ENCODE peak calls at places on chromosomes 3 and 15, in five cellular contexts. D, C, A, Z and R are unnamed samples.

GRCh38 chr15:62644874-62645755 is 397.4 kb upstream of the TPM1 start:
- DNase-seq in Z (no peak), C (no peak), D (no peak), A (no peak), R (no peak)

GRCh38 chr3:196216081-196216564 is at the start of gene SLC51A:
- DNase-seq in D (no peak), A (no peak), Z (no peak), C (no peak), R (no peak)

GRCh38 chr15:38362355-38362754 is 91.6 kb upstream of the FAM98B start:
- DNase-seq in Z (peak; percentile 31), A (no peak), C (no peak), D (no peak), R (no peak)

GRCh38 chr3:102790742-102791141 is 355.9 kb downstream of the ZPLD1 start:
- DNase-seq in D (no peak), A (no peak), Z (no peak), C (no peak), R (no peak)

GRCh38 chr3:178472941-178473340 is 63.3 kb upstream of the KCNMB2 start:
- DNase-seq in A (no peak), C (no peak), Z (no peak), D (no peak), R (no peak)

GRCh38 chr15:92494791-92495190 is 101.1 kb downstream of the ST8SIA2 start:
- DNase-seq in Z (no peak), D (no peak), A (no peak), C (no peak), R (no peak)

GRCh38 chr15:59886476-59886875 is 117.6 kb upstream of the FOXB1 start:
- DNase-seq in Z (no peak), C (no peak), D (no peak), A (no peak), R (no peak)

GRCh38 chr3:98733055-98733777 is 29.9 kb upstream of the ST3GAL6 start:
- DNase-seq in D (peak; percentile 31), A (peak; percentile 16), C (no peak), Z (peak; percentile 29), R (no peak)

GRCh38 chr3:46010519-46011113 is 15.0 kb upstream of the FYCO1 start:
- DNase-seq in D (no peak), C (no peak), Z (no peak), A (no peak), R (no peak)

GRCh38 chr3:69004183-69004582 is 9.3 kb downstream of the EOGT start:
- DNase-seq in D (no peak), A (no peak), Z (no peak), C (no peak), R (no peak)

GRCh38 chr3:31833391-31834165 is 147.5 kb downstream of the OSBPL10 start:
- DNase-seq in C (no peak), Z (no peak), D (no peak), A (no peak), R (no peak)

GRCh38 chr3:76497636-76498035 is 542.3 kb upstream of the ROBO2 start:
- DNase-seq in C (no peak), Z (no peak), D (no peak), A (peak; percentile 61), R (no peak)

GRCh38 chr3:14827776-14828175 is 9.0 kb downstream of the FGD5 start:
- DNase-seq in C (no peak), Z (peak; percentile 82), D (no peak), A (no peak), R (no peak)

GRCh38 chr3:128395500-128396125 is 71.1 kb downstream of the DNAJB8 start:
- DNase-seq in D (no peak), Z (no peak), A (no peak), C (no peak), R (no peak)

GRCh38 chr3:159865042-159865579 is 123.5 kb upstream of the IL12A start:
- DNase-seq in C (no peak), A (peak; percentile 40), Z (peak; percentile 44), D (no peak), R (no peak)